ENCODE peak calls at places on chromosomes 3 and 15, in five cellular contexts. U, N, P, A and L are unnamed samples.

GRCh38 chr3:191414732-191415131 is 46.2 kb upstream of the PYDC2 start:
- DNase-seq in U (no peak), N (no peak), P (no peak), A (no peak), L (no peak)

GRCh38 chr3:17972889-17973558 is 230.6 kb upstream of the TBC1D5 start:
- DNase-seq in U (no peak), N (no peak), P (no peak), A (no peak), L (no peak)

GRCh38 chr15:97652041-97652440 is 308.5 kb upstream of the ARRDC4 start:
- DNase-seq in U (no peak), N (no peak), P (no peak), A (no peak), L (no peak)

GRCh38 chr3:140545197-140545596 is 132.7 kb upstream of the TRIM42 start:
- DNase-seq in U (no peak), N (no peak), P (no peak), A (no peak), L (no peak)

GRCh38 chr3:148992635-148993230 is 1.4 kb downstream of the GYG1 start:
- DNase-seq in U (no peak), N (no peak), P (no peak), A (no peak), L (no peak)

GRCh38 chr3:65178703-65179102 is 490.9 kb upstream of the ADAMTS9 start:
- DNase-seq in U (no peak), N (no peak), P (peak; percentile 58), A (no peak), L (peak; percentile 22)

GRCh38 chr3:197394464-197395321 is 96.3 kb upstream of the DLG1 start:
- DNase-seq in U (peak; percentile 43), N (peak; percentile 75), P (peak; percentile 100), A (peak; percentile 32), L (peak; percentile 27)

GRCh38 chr3:35784162-35784561 is 144.8 kb downstream of the ARPP21 start:
- DNase-seq in U (no peak), N (no peak), P (no peak), A (no peak), L (no peak)

GRCh38 chr15:72562878-72563277 is 88.7 kb downstream of the ARIH1 start:
- DNase-seq in U (no peak), N (no peak), P (no peak), A (no peak), L (no peak)

GRCh38 chr3:190721330-190721729 is 141.2 kb downstream of the GMNC start:
- DNase-seq in U (no peak), N (no peak), P (no peak), A (no peak), L (no peak)

GRCh38 chr15:85403745-85404144 is 23.3 kb downstream of the AKAP13 start:
- DNase-seq in U (no peak), N (no peak), P (peak; percentile 85), A (no peak), L (no peak)

GRCh38 chr3:155983834-155984474 is 113.5 kb downstream of the GMPS start:
- DNase-seq in U (no peak), N (no peak), P (no peak), A (no peak), L (no peak)

GRCh38 chr3:142962520-142963265 is 781 bp downstream of the PAQR9 start:
- DNase-seq in U (no peak), N (peak; percentile 9), P (no peak), A (no peak), L (no peak)

GRCh38 chr3:126832933-126833332 is 128.9 kb downstream of the CHCHD6 start:
- DNase-seq in U (no peak), N (no peak), P (no peak), A (no peak), L (no peak)

GRCh38 chr3:42066516-42067181 is 24.5 kb upstream of the TRAK1 start:
- DNase-seq in U (no peak), N (no peak), P (peak; percentile 59), A (no peak), L (no peak)

GRCh38 chr3:64223809-64224570 is 1.3 kb downstream of the PRICKLE2 start:
- DNase-seq in U (peak; percentile 75), N (no peak), P (peak; percentile 70), A (no peak), L (no peak)

GRCh38 chr15:58947179-58947578 is 13.7 kb upstream of the SLTM start:
- DNase-seq in U (no peak), N (no peak), P (no peak), A (no peak), L (no peak)

GRCh38 chr15:56292546-56293316 is 49.1 kb upstream of the RFX7 start:
- DNase-seq in U (no peak), N (no peak), P (no peak), A (no peak), L (no peak)

GRCh38 chr15:65355173-65355982 is 22.4 kb downstream of the IGDCC3 start:
- DNase-seq in U (peak; percentile 81), N (no peak), P (no peak), A (no peak), L (no peak)

GRCh38 chr3:74273555-74274402 is 340.7 kb downstream of the CNTN3 start:
- DNase-seq in U (no peak), N (no peak), P (no peak), A (no peak), L (no peak)

GRCh38 chr15:84759018-84759417 is 10.6 kb downstream of the ZNF592 start:
- DNase-seq in U (no peak), N (no peak), P (no peak), A (no peak), L (no peak)